ENCODE peak calls at places on chromosomes 2 and 18, in ten cellular contexts. C is frontal cortex; A is HCT116; S is prostate gland; N is GM10248; V is NCI-H2081; B is H4; O is activated CD4-positive, CD25-positive, alpha-beta regulatory T cell; X is hypothalamus; H is GM04503. Z is an unnamed sample.

GRCh38 chr2:180012523-180012922 is 5.4 kb upstream of the CWC22 start:
- DNase-seq in C (no peak), A (no peak), S (no peak), N (no peak), V (no peak), B (no peak), O (no peak), X (no peak), H (peak), Z (no peak)

GRCh38 chr2:174431902-174432301 is 36.4 kb downstream of the SCRN3 start:
- DNase-seq in C (no peak), A (no peak), S (no peak), N (no peak), V (no peak), B (no peak), O (no peak), X (no peak), H (no peak), Z (no peak)

GRCh38 chr2:235113854-235114253 is 162.0 kb downstream of the SH3BP4 start:
- DNase-seq in C (no peak), A (no peak), S (no peak), N (no peak), V (no peak), B (no peak), O (no peak), X (no peak), H (no peak), Z (no peak)

GRCh38 chr2:63712748-63713147 is 124.0 kb downstream of the MDH1 start:
- DNase-seq in C (no peak), A (no peak), S (no peak), N (no peak), V (no peak), B (no peak), O (no peak), X (no peak), H (peak), Z (no peak)

GRCh38 chr2:138104071-138104470 is 139.8 kb downstream of the HNMT start:
- DNase-seq in C (no peak), A (no peak), S (no peak), N (no peak), V (no peak), B (no peak), O (no peak), X (no peak), H (no peak), Z (no peak)

GRCh38 chr2:32756074-32756727 is 128.4 kb downstream of the TTC27 start:
- DNase-seq in C (no peak), A (no peak), S (no peak), N (no peak), V (no peak), B (no peak), O (no peak), X (no peak), H (no peak), Z (no peak)

GRCh38 chr18:76821356-76821874 is 942 bp upstream of the ZNF236 start:
- DNase-seq in C (no peak), A (no peak), S (no peak), N (no peak), V (peak), B (no peak), O (no peak), X (no peak), H (no peak), Z (no peak)

GRCh38 chr18:76357585-76358265 is 137.3 kb downstream of the ZNF516 start:
- DNase-seq in C (no peak), A (no peak), S (no peak), N (no peak), V (no peak), B (no peak), O (no peak), X (no peak), H (no peak), Z (no peak)

GRCh38 chr2:16034151-16034974 is 94.0 kb downstream of the MYCN start:
- DNase-seq in C (no peak), A (peak), S (no peak), N (no peak), V (no peak), B (no peak), O (no peak), X (no peak), H (no peak), Z (no peak)

GRCh38 chr18:63216911-63217311 is 102.7 kb downstream of the BCL2 start:
- DNase-seq in C (no peak), A (no peak), S (no peak), N (no peak), V (no peak), B (peak), O (no peak), X (no peak), H (no peak), Z (no peak)

GRCh38 chr2:27060323-27060722 is 8.9 kb downstream of the AGBL5 start:
- DNase-seq in C (no peak), A (no peak), S (no peak), N (no peak), V (no peak), B (no peak), O (no peak), X (no peak), H (no peak), Z (no peak)

GRCh38 chr2:130165293-130166016 is 15.9 kb downstream of the SMPD4 start:
- DNase-seq in C (no peak), A (no peak), S (no peak), N (no peak), V (no peak), B (no peak), O (no peak), X (no peak), H (no peak), Z (no peak)

GRCh38 chr2:25372405-25373268 is 30.9 kb upstream of the DNMT3A start:
- DNase-seq in C (no peak), A (no peak), S (no peak), N (no peak), V (no peak), B (no peak), O (no peak), X (no peak), H (no peak), Z (peak)

GRCh38 chr2:64749446-64749845 is 95.7 kb upstream of the SERTAD2 start:
- DNase-seq in C (no peak), A (no peak), S (no peak), N (no peak), V (no peak), B (no peak), O (no peak), X (no peak), H (no peak), Z (no peak)

GRCh38 chr18:6816154-6816553 is 86.6 kb downstream of the ARHGAP28 start:
- DNase-seq in C (no peak), A (no peak), S (no peak), N (no peak), V (no peak), B (no peak), O (no peak), X (no peak), H (no peak), Z (no peak)

GRCh38 chr18:76491436-76491800 is 3.6 kb downstream of the ZNF516 start:
- DNase-seq in C (peak), A (no peak), S (peak), N (peak), V (peak), B (peak), O (no peak), X (no peak), H (no peak), Z (no peak)

GRCh38 chr18:44915213-44915612 is 234.5 kb downstream of the SETBP1 start:
- DNase-seq in C (no peak), A (no peak), S (no peak), N (no peak), V (no peak), B (no peak), O (no peak), X (no peak), H (no peak), Z (no peak)

GRCh38 chr2:213069531-213069930 is 81.9 kb downstream of the IKZF2 start:
- DNase-seq in C (no peak), A (no peak), S (no peak), N (no peak), V (no peak), B (no peak), O (no peak), X (no peak), H (no peak), Z (no peak)

GRCh38 chr2:86498468-86499260 is 57.5 kb downstream of the KDM3A start:
- DNase-seq in C (no peak), A (no peak), S (no peak), N (no peak), V (no peak), B (no peak), O (no peak), X (no peak), H (no peak), Z (no peak)

GRCh38 chr2:134245340-134245984 is 8.4 kb upstream of the MGAT5 start:
- DNase-seq in C (no peak), A (peak), S (peak), N (no peak), V (peak), B (peak), O (peak), X (no peak), H (no peak), Z (peak)

GRCh38 chr2:85999131-85999831 is 106.4 kb downstream of the POLR1A start:
- DNase-seq in C (no peak), A (no peak), S (no peak), N (peak), V (no peak), B (no peak), O (no peak), X (no peak), H (peak), Z (no peak)

GRCh38 chr2:241542278-241542605 is 16.3 kb upstream of the BOK start:
- DNase-seq in C (peak), A (no peak), S (no peak), N (peak), V (no peak), B (no peak), O (no peak), X (no peak), H (no peak), Z (no peak)

GRCh38 chr2:228507870-228508269 is 326.4 kb upstream of the SPHKAP start:
- DNase-seq in C (no peak), A (no peak), S (no peak), N (no peak), V (no peak), B (no peak), O (no peak), X (no peak), H (no peak), Z (no peak)

GRCh38 chr2:168336786-168337388 is 89.5 kb upstream of the STK39 start:
- DNase-seq in C (no peak), A (peak), S (peak), N (peak), V (peak), B (peak), O (no peak), X (no peak), H (no peak), Z (peak)